ENCODE peak calls at places on chromosomes 12 and 14, in four cellular contexts. C, B, R and U are unnamed samples.

GRCh38 chr12:31783996-31784645 is 55.3 kb upstream of the AMN1 start:
- DNase-seq in C (no peak), B (no peak), R (no peak), U (no peak)

GRCh38 chr12:1130571-1130970 is 139.5 kb downstream of the ERC1 start:
- DNase-seq in C (peak), B (no peak), R (no peak), U (no peak)

GRCh38 chr12:34399631-34400422 is 377.5 kb downstream of the ALG10 start:
- DNase-seq in B (no peak), R (peak), C (no peak), U (no peak)

GRCh38 chr12:16352481-16352880 is 5.0 kb downstream of the MGST1 start:
- DNase-seq in R (no peak), C (no peak), B (peak), U (no peak)

GRCh38 chr12:129854591-129854990 is 49.2 kb downstream of the TMEM132D start:
- DNase-seq in B (no peak), R (no peak), C (no peak), U (no peak)

GRCh38 chr14:35287481-35288013 is 4.6 kb upstream of the PSMA6 start:
- DNase-seq in R (peak), B (no peak), C (peak), U (no peak)

GRCh38 chr14:75361751-75362433 is 65.9 kb upstream of the JDP2 start:
- DNase-seq in R (no peak), C (no peak), B (peak), U (no peak)

GRCh38 chr12:24838531-24838950 is 110.4 kb downstream of the BCAT1 start:
- DNase-seq in R (peak), C (no peak), B (no peak), U (no peak)

GRCh38 chr12:58412466-58412865 is 471.1 kb downstream of the ATP23 start:
- DNase-seq in R (peak), B (no peak), C (no peak), U (no peak)

GRCh38 chr12:51048601-51049369 is 658 bp downstream of the LETMD1 start:
- DNase-seq in C (no peak), R (no peak), B (peak), U (no peak)

GRCh38 chr12:104219908-104220404 is 4.4 kb downstream of the TXNRD1 start:
- DNase-seq in C (peak), B (no peak), R (peak), U (no peak)

GRCh38 chr12:104063712-104064030 is 660 bp upstream of the HCFC2 start:
- DNase-seq in C (no peak), R (no peak), B (no peak), U (no peak)

GRCh38 chr12:52041695-52042123 is 9.5 kb upstream of the NR4A1 start:
- DNase-seq in B (peak), R (peak), C (no peak), U (no peak)

GRCh38 chr12:50960130-50960529 is 7.8 kb downstream of the HIGD1C start:
- DNase-seq in C (no peak), B (peak), R (no peak), U (no peak)

GRCh38 chr14:37650356-37651037 is 55.1 kb downstream of the TTC6 start:
- DNase-seq in R (peak), C (no peak), B (no peak), U (no peak)

GRCh38 chr12:41339784-41340183 is 151.7 kb downstream of the PDZRN4 start:
- DNase-seq in R (no peak), C (no peak), B (no peak), U (no peak)

GRCh38 chr12:76219806-76220205 is 128.4 kb downstream of the BBS10 start:
- DNase-seq in B (no peak), R (no peak), C (no peak), U (no peak)

GRCh38 chr12:79776111-79776510 is 85.3 kb upstream of the PAWR start:
- DNase-seq in C (no peak), R (no peak), B (no peak), U (no peak)

GRCh38 chr12:54439521-54440255 is 20.6 kb upstream of the ITGA5 start:
- DNase-seq in C (no peak), R (peak), B (peak), U (no peak)

GRCh38 chr12:73517859-73518258 is 1019.8 kb upstream of the ATXN7L3B start:
- DNase-seq in C (no peak), R (no peak), B (no peak), U (no peak)

GRCh38 chr12:56988207-56988739 is 18.1 kb downstream of the ZBTB39 start:
- DNase-seq in C (no peak), R (peak), B (peak), U (no peak)

GRCh38 chr12:110746550-110746949 is 3.9 kb upstream of the PPP1CC start:
- DNase-seq in C (no peak), R (no peak), B (no peak), U (no peak)

GRCh38 chr14:78425332-78425731 is 255.2 kb downstream of the NRXN3 start:
- DNase-seq in B (no peak), C (no peak), R (no peak), U (no peak)

GRCh38 chr14:78425782-78426181 is 255.6 kb downstream of the NRXN3 start:
- DNase-seq in B (no peak), R (no peak), C (no peak), U (no peak)

DNA sequence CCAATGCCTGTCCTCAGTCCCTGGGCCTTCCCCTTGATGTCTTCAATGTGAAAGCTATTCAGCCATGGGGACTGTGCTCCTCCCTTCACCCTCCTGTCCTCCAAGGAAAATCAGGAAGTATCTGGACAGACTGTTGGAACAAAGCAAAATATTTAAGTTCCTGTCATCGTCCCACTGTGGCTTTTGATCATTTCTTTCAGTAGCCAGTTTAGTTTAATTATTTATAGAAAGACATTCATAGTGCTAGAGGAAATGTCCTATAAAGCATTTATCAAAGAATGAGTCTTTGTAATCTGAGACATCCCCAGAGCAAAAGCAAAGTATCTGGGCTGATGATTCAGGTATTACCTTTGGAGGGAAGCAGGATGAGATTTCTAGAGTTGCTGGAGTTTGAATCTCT is 254.1 kb downstream of the NRXN3 start:
- DNase-seq in R (no peak), C (no peak), B (no peak), U (no peak)
- TF ChIP-seq CTCF in R (no peak), C (no peak), B (no peak), U (no peak)

GRCh38 chr14:25943329-25943728 is 654.5 kb downstream of the NOVA1 start:
- DNase-seq in C (no peak), B (no peak), R (no peak), U (no peak)
- TF ChIP-seq CTCF in C (no peak), B (no peak), R (no peak), U (no peak)

GRCh38 chr12:47818007-47818376 is 1.7 kb downstream of the HDAC7 start:
- DNase-seq in R (no peak), C (no peak), B (no peak), U (no peak)
- TF ChIP-seq CTCF in R (no peak), C (no peak), B (no peak), U (no peak)

DNA sequence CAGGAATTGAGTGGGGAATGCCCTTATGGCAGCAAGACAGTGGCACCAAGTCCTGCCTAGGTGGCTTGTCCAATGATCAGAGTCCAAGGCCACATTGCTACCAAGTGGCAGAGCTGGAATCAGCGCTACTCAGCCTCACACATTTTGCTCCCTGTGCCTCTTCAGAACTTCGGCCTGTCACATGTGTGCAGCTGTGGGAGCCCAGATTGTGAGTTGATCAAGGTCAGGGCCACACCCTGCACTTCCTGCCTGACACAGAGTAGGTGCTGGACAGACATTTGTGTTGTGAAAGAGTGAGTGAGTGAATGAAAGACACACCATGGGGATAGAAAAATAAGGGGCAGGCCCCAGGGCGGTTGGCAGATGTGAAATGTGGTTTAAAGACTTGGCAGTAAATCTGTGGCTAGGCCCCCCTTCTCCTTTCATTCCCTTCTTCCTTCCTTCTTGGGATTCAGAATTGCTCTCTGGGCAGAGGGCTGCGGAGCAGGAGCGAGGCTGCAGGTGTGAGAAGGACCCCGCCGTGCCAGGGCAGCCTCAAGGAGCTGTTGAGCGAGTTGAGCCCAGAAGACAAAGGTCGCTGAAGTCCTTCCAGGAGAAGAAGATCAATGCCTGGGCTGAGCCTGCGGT is 83.5 kb downstream of the SLC25A47 start:
- DNase-seq in R (peak), B (no peak), C (peak), U (no peak)
- TF ChIP-seq CTCF in R (no peak), B (no peak), C (no peak), U (no peak)

GRCh38 chr12:67647547-67648305 is 819 bp upstream of the DYRK2 start:
- DNase-seq in B (peak), C (peak), R (peak), U (peak)
- TF ChIP-seq CTCF in B (peak), C (no peak), R (peak), U (peak)

DNA sequence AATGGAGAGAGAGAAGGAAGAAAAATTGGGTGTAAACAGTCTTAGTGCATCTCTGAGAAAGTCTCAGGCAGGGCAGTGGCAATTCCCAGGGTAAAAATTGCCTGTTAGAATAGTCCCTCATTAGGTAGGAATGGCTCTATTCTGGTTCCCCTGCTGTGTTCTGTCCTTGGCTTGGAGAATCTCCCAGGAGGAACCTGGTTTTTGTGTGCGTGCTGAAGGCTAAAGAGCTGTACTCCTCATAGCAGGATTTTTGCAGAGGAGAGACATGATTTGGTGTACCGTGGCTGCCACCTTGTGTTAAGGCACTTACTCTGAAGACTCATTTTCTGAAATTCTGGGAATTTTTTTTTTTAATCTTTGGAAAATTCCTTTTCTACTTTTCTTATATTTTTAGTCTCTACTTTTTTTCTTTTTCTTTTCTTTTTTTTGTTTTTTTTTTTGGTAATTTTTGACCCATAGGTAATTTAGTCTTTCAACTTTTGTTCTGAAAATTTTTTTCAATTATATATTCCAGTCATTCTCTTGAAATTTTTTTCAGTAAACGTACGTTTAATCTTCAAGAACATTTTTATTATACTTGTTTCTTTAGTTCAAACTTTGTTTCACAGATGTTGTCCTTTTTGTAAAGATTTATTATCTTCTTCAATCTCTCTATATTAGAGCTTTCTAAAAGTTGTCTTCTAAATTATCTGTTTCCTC is 63.8 kb downstream of the FBXO33 start:
- DNase-seq in R (peak), C (peak), B (peak), U (peak)
- TF ChIP-seq CTCF in R (peak), C (peak), B (peak), U (peak)

DNA sequence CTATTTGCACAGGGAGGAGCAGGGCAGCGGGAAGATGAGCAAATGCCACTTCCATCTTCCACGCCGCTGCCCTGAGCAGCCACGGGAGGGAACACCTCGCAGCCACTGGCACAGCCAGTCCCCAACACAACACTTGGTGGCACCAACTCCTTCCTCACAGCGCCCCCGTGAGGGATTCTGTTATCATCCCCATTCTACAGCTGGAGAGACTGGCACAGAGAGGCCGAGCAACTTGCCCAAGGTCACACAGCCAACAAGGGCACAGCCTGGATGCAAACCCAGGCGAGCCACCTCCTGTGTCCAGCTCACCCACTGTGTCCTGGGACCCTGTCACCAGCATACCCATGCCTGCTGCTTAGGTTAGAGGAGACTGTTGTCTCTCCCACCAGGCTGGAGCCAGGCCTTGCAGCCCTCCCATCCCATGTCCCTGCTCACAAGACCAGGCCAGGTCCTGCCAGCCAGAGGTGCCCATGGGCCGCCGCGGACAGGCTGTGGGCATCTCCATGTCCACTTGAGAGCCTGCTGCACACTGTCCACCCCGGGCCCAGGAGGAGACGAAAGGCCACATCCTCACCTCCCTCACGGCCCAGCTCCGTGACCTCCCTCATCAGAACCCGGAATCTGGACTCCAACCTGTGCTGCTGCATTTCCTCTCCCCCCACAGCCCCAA is 57.0 kb downstream of the NCOR2 start:
- DNase-seq in C (peak), R (no peak), B (no peak), U (no peak)
- TF ChIP-seq CTCF in C (peak), R (peak), B (peak), U (no peak)